ENCODE peak calls at places on chromosomes 2 and 18, in six cellular contexts. M, Q, R, G, H and Z are unnamed samples.
A peak's percentile ranks its signal among the peaks of the same experiment; 100 is the strongest.

GRCh38 chr2:85659324-85659981 is 8.5 kb downstream of the SFTPB start:
- DNase-seq in M (no peak), Q (no peak), R (no peak), G (no peak), H (no peak), Z (no peak)

GRCh38 chr2:64945973-64946736 is 43.0 kb upstream of the SLC1A4 start:
- DNase-seq in M (peak; percentile 22), Q (peak; percentile 51), R (peak; percentile 85), G (peak; percentile 18), H (no peak), Z (peak; percentile 17)

GRCh38 chr2:85780316-85781092 is 26.7 kb downstream of the ATOH8 start:
- DNase-seq in M (no peak), Q (no peak), R (no peak), G (no peak), H (no peak), Z (no peak)

GRCh38 chr18:3607309-3608098 is 157.5 kb downstream of the TGIF1 start:
- DNase-seq in M (no peak), Q (no peak), R (no peak), G (no peak), H (no peak), Z (no peak)

GRCh38 chr2:99808801-99809200 is 319.0 kb upstream of the REV1 start:
- DNase-seq in M (no peak), Q (no peak), R (no peak), G (no peak), H (peak; percentile 30), Z (no peak)

GRCh38 chr18:13436596-13436995 is 218.0 kb downstream of the LDLRAD4 start:
- DNase-seq in M (no peak), Q (no peak), R (peak; percentile 79), G (no peak), H (no peak), Z (no peak)

GRCh38 chr2:164868563-164869419 is 27.2 kb upstream of the COBLL1 start:
- DNase-seq in M (no peak), Q (no peak), R (no peak), G (no peak), H (no peak), Z (no peak)

GRCh38 chr18:11728247-11728646 is 39.2 kb downstream of the GNAL start:
- DNase-seq in M (no peak), Q (no peak), R (no peak), G (no peak), H (peak; percentile 29), Z (peak; percentile 15)

GRCh38 chr2:128469203-128469602 is 150.5 kb upstream of the HS6ST1 start:
- DNase-seq in M (peak; percentile 7), Q (no peak), R (no peak), G (no peak), H (no peak), Z (no peak)

GRCh38 chr2:71941731-71942575 is 205.7 kb downstream of the CYP26B1 start:
- DNase-seq in M (no peak), Q (no peak), R (peak; percentile 56), G (no peak), H (no peak), Z (no peak)

GRCh38 chr2:222756362-222756831 is 84.9 kb downstream of the MOGAT1 start:
- DNase-seq in M (no peak), Q (no peak), R (no peak), G (no peak), H (peak; percentile 27), Z (no peak)

GRCh38 chr2:134539946-134540345 is 178.9 kb downstream of the TMEM163 start:
- DNase-seq in M (no peak), Q (no peak), R (no peak), G (no peak), H (no peak), Z (no peak)

GRCh38 chr2:41937464-41937861 is 110.4 kb upstream of the PKDCC start:
- DNase-seq in M (no peak), Q (no peak), R (no peak), G (no peak), H (no peak), Z (no peak)

GRCh38 chr18:11392292-11392691 is 217.1 kb upstream of the SLC35G4 start:
- DNase-seq in M (no peak), Q (no peak), R (no peak), G (no peak), H (peak; percentile 8), Z (peak; percentile 27)

GRCh38 chr18:73119574-73119973 is 251.8 kb upstream of the NETO1 start:
- DNase-seq in M (no peak), Q (no peak), R (no peak), G (no peak), H (no peak), Z (no peak)

GRCh38 chr18:28972333-28972732 is 795.4 kb upstream of the CDH2 start:
- DNase-seq in M (no peak), Q (no peak), R (no peak), G (no peak), H (no peak), Z (no peak)

GRCh38 chr2:74893332-74893731 is 59.4 kb downstream of the HK2 start:
- DNase-seq in M (no peak), Q (no peak), R (no peak), G (no peak), H (peak; percentile 56), Z (peak; percentile 56)

GRCh38 chr2:70381821-70382220 is 80.0 kb upstream of the FAM136A start:
- DNase-seq in M (no peak), Q (no peak), R (no peak), G (no peak), H (peak; percentile 51), Z (no peak)

GRCh38 chr2:220104871-220105351 is 477.5 kb downstream of the SLC4A3 start:
- DNase-seq in M (no peak), Q (no peak), R (no peak), G (no peak), H (peak; percentile 23), Z (peak; percentile 82)

GRCh38 chr2:47195149-47195548 is 40.0 kb upstream of the STPG4 start:
- DNase-seq in M (no peak), Q (no peak), R (no peak), G (no peak), H (peak; percentile 63), Z (peak; percentile 43)

GRCh38 chr18:37577051-37577611 is 11.5 kb upstream of the CELF4 start:
- DNase-seq in M (peak; percentile 45), Q (no peak), R (no peak), G (no peak), H (no peak), Z (no peak)

GRCh38 chr2:56680971-56681631 is 497.3 kb downstream of the CCDC85A start:
- DNase-seq in M (no peak), Q (no peak), R (no peak), G (no peak), H (no peak), Z (peak; percentile 60)

GRCh38 chr2:147739531-147739930 is 105.3 kb upstream of the ACVR2A start:
- DNase-seq in M (no peak), Q (no peak), R (no peak), G (no peak), H (no peak), Z (no peak)

GRCh38 chr2:3728104-3729054 is 25.0 kb downstream of the DCDC2C start:
- DNase-seq in M (no peak), Q (no peak), R (no peak), G (no peak), H (peak; percentile 55), Z (peak; percentile 67)

GRCh38 chr2:55111230-55111569 is 60.9 kb upstream of the RTN4 start:
- DNase-seq in M (no peak), Q (no peak), R (no peak), G (no peak), H (no peak), Z (no peak)

GRCh38 chr2:151922845-151923666 is 94.8 kb upstream of the ARL5A start:
- DNase-seq in M (peak; percentile 85), Q (no peak), R (no peak), G (no peak), H (no peak), Z (no peak)

GRCh38 chr2:136482966-136483365 is 282.4 kb upstream of the THSD7B start:
- DNase-seq in M (no peak), Q (no peak), R (no peak), G (no peak), H (no peak), Z (no peak)

GRCh38 chr2:120175000-120175581 is 48.1 kb downstream of the TMEM185B start:
- DNase-seq in M (peak; percentile 23), Q (no peak), R (no peak), G (no peak), H (peak; percentile 63), Z (peak; percentile 80)